ENCODE peak calls at places on chromosome 10, in four cellular contexts. I is H9, B is foreskin keratinocyte, T is lower leg skin. Y is an unnamed sample.

GRCh38 chr10:132429281-132430230 is 32.6 kb downstream of the PWWP2B start:
- DNase-seq in I (no peak), T (no peak), B (no peak), Y (no peak)

GRCh38 chr10:113129117-113129516 is 179.1 kb downstream of the TCF7L2 start:
- DNase-seq in B (no peak), T (no peak), I (no peak), Y (no peak)

GRCh38 chr10:87524296-87524695 is 19.6 kb downstream of the MINPP1 start:
- DNase-seq in T (no peak), I (no peak), B (no peak), Y (peak)

GRCh38 chr10:72315611-72316385 is 38.9 kb downstream of the DNAJB12 start:
- DNase-seq in T (no peak), B (no peak), I (no peak), Y (peak)

GRCh38 chr10:123569436-123570010 is 96.6 kb upstream of the GPR26 start:
- DNase-seq in T (no peak), B (no peak), I (no peak), Y (no peak)

GRCh38 chr10:80462986-80463741 is 9.1 kb downstream of the TSPAN14 start:
- DNase-seq in B (peak), T (no peak), I (no peak), Y (peak)

GRCh38 chr10:74238031-74238431 is 87.0 kb downstream of the ADK start:
- DNase-seq in B (peak), T (no peak), I (no peak), Y (peak)

GRCh38 chr10:130989670-130990247 is 321.8 kb downstream of the TCERG1L start:
- DNase-seq in I (no peak), B (no peak), T (no peak), Y (no peak)

GRCh38 chr10:119700321-119700954 is 25.4 kb upstream of the INPP5F start:
- DNase-seq in T (no peak), I (no peak), B (no peak), Y (no peak)

GRCh38 chr10:96610817-96611216 is 24.0 kb upstream of the TM9SF3 start:
- DNase-seq in B (no peak), I (no peak), T (no peak), Y (no peak)

GRCh38 chr10:5587151-5588079 is 62.7 kb downstream of the CALML3 start:
- DNase-seq in I (no peak), T (no peak), B (no peak), Y (no peak)

GRCh38 chr10:77591238-77591880 is 46.2 kb downstream of the KCNMA1 start:
- DNase-seq in T (no peak), I (no peak), B (no peak), Y (no peak)

GRCh38 chr10:71611709-71612422 is 107.7 kb downstream of the C10orf105 start:
- DNase-seq in B (no peak), T (no peak), I (no peak), Y (no peak)

GRCh38 chr10:115026041-115026779 is 67.0 kb upstream of the ATRNL1 start:
- DNase-seq in I (no peak), T (no peak), B (no peak), Y (no peak)
- TF ChIP-seq CTCF in I (peak), T (no peak), B (no peak), Y (no peak)

GRCh38 chr10:68787813-68788212 is 39.5 kb upstream of the STOX1 start:
- DNase-seq in B (no peak), T (no peak), I (no peak), Y (no peak)

GRCh38 chr10:68796609-68797008 is 30.7 kb upstream of the STOX1 start:
- DNase-seq in B (peak), T (no peak), I (no peak), Y (peak)

GRCh38 chr10:68790476-68790875 is 36.9 kb upstream of the STOX1 start:
- DNase-seq in I (no peak), B (no peak), T (no peak), Y (no peak)

GRCh38 chr10:68795886-68796532 is 31.3 kb upstream of the STOX1 start:
- DNase-seq in B (peak), I (no peak), T (no peak), Y (no peak)

GRCh38 chr10:68792115-68792514 is 35.2 kb upstream of the STOX1 start:
- DNase-seq in B (no peak), T (no peak), I (no peak), Y (peak)
- TF ChIP-seq CTCF in B (peak), T (no peak), I (peak), Y (no peak)

GRCh38 chr10:43204943-43205671 is 61.8 kb downstream of the RASGEF1A start:
- DNase-seq in T (no peak), I (peak), B (peak), Y (peak)
- TF ChIP-seq CTCF in T (no peak), I (peak), B (peak), Y (peak)

DNA sequence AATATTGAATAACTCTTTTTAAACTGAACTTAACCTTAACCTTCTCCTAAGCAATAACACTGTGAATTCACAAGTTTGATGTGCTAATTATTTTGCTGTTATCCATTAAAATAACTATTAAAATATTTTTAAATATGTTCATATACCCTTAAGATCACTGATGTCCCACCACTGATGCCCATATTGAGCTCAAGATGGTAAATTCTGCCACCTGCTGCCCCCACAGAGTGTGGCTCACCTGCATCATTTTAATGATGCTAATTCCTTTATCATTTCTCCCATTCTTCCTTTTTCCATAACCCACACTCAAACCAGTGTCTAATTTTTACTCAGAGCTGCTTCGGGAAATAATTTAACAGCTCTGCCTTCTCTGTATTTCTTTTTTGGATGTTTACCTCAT is 82.3 kb upstream of the ARID5B start:
- DNase-seq in B (no peak), I (no peak), T (no peak), Y (no peak)
- TF ChIP-seq CTCF in B (peak), I (no peak), T (no peak), Y (no peak)

GRCh38 chr10:33899578-33900531 is 565.4 kb upstream of the NRP1 start:
- DNase-seq in T (no peak), B (peak), I (no peak), Y (peak)

GRCh38 chr10:33900591-33900990 is 566.1 kb upstream of the NRP1 start:
- DNase-seq in T (no peak), I (no peak), B (no peak), Y (peak)

GRCh38 chr10:33897255-33897893 is 562.9 kb upstream of the NRP1 start:
- DNase-seq in I (no peak), T (no peak), B (peak), Y (peak)

GRCh38 chr10:33901166-33901565 is 566.7 kb upstream of the NRP1 start:
- DNase-seq in T (no peak), B (peak), I (no peak), Y (peak)
- TF ChIP-seq CTCF in T (no peak), B (peak), I (no peak), Y (no peak)

DNA sequence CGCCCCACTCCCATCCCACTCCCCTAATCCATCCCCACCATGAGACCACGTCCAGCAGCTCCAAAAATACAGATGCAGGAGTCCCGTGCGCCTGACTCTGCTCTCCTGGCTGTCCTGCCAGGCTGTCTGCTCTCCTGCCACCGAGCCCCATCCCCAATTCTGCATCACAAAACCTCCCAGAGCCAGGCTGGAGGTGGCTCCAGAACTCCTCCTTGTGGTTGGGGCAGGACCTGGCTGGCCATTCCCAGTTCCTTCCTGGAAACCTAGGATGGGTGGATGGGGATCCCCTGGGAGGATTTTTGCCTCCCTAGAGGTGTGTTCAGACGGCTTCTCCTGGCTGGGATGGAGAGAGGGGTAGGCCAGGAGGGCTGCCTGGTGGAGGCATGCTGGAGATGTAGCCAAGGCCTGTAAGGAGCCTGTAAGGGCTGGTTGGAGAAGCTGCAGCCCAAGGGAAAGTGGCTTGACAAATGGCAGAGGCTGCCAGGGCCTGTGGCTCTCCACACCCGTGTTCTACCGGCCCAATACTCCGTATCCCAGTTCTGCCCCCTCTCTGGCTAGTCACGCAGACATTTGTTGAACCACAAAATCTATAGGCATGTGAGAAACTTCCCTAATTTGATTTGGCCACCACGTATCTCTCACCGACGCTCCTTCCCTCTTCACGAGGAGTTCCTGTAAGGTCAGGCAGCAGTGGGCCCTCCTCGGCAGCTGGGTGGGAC is 99.3 kb downstream of the ARHGAP22 start:
- DNase-seq in B (no peak), I (peak), T (no peak), Y (no peak)
- TF ChIP-seq CTCF in B (peak), I (peak), T (no peak), Y (no peak)

Y was measured in fibroblast of the aortic adventitia.